ENCODE peak calls at places on chromosomes 16 and 17, in five cellular contexts. V, E, D, I and A are unnamed samples.
A peak's percentile ranks its signal among the peaks of the same experiment; 100 is the strongest.

GRCh38 chr17:42249681-42250446 is 26.3 kb downstream of the STAT5B start:
- DNase-seq in V (no peak), E (no peak), D (no peak), I (no peak), A (no peak)

GRCh38 chr17:17783825-17784598 is 52.8 kb downstream of the SREBF1 start:
- DNase-seq in V (no peak), E (no peak), D (no peak), I (peak; percentile 49), A (peak; percentile 65)

GRCh38 chr17:63950940-63951907 is 19.1 kb upstream of the CD79B start:
- DNase-seq in V (no peak), E (peak; percentile 58), D (no peak), I (no peak), A (no peak)

GRCh38 chr16:22161999-22162657 is at the start of gene SDR42E2:
- DNase-seq in V (no peak), E (no peak), D (no peak), I (no peak), A (no peak)

GRCh38 chr17:74452841-74453661 is 13.4 kb upstream of the CD300A start:
- DNase-seq in V (no peak), E (no peak), D (no peak), I (no peak), A (no peak)

GRCh38 chr17:38453951-38454421 is 25.7 kb downstream of the ARHGAP23 start:
- DNase-seq in V (no peak), E (no peak), D (no peak), I (peak; percentile 58), A (peak; percentile 52)

GRCh38 chr17:50638851-50639767 is 4.4 kb downstream of the ABCC3 start:
- DNase-seq in V (peak; percentile 89), E (peak; percentile 99), D (peak; percentile 77), I (peak; percentile 98), A (peak; percentile 96)

GRCh38 chr17:39755550-39756375 is 18.0 kb downstream of the GRB7 start:
- DNase-seq in V (no peak), E (no peak), D (no peak), I (no peak), A (no peak)

DNA sequence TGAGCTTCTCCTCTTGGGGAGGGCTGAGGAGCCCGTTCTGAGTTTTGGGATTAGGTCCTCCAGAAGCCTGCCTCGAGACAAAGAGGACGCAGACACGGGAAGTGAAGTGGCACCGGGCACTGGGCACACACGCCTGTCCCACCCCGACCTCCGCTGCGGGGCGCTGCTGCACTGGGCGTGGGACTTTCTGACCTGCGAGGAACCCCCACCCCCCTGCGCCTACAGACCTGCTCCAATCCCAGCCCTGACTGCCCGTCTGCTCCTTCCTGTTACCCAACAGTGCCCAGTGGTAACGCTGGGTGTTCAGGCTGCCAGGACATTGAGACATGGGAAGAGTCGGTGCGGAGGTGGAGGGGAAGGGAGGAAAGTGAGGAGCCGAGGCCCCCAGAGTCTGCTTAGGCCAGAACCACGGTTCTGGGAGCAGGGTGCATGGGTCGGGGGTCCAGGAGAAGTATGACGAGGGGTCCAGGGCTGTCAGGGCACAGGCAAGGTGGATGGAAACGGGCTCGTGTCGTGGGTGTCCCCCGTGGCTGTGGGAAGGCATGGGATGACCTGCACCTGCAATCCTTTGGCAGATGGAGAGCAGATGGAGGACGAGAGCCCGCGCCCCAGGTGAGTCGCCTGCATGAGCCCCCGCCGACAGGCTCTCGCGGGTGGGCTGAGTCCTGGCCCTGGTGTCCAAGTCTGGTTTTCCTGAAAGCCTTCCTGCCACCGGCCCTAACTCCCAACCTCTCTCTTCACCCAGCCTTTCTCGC is 112.0 kb upstream of the CREBBP start:
- DNase-seq in V (no peak), E (no peak), D (no peak), I (no peak), A (no peak)
- TF ChIP-seq CTCF in V (no peak), E (no peak), D (no peak), I (no peak), A (peak; percentile 26)

DNA sequence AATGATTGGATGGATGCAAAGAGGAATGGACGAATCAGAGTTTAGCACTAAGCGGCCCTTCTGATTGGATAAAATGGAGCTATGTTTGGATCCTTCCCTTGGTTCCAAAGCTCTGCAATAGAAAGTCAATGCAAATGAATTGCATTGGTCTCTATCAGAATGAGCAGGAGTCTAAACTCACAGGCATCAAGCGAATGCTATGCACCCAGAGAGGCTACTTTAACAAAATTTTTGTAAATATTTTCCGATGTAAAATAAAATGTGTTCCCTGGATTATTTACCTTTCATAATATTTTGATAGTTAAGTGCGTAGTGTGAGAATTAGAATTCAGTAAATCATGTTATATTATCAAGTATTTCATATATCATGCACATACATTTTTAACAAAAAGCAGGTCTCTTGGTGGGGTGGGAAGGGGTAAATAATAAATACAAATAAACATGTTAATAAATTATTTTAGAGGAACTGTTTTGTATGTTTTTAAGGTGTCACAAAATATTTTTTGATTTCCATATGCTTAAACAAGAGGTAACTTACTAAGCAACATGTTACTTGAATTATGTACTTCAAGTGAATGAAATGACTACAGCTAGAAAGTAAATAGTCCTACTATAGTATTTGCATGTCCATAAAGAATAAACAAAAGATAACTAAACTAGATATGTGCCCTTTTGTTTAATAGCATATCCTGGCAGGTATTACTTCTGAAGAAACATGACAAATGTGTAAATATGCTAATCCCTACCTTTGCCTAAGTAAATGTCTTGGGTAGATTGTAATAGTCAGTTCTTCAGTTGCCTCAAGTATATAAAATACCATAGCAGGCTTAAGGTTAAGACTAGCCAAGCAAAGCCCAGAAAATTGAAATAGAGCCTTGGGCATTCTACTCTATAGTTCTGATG is 4.4 kb upstream of the UNK start:
- DNase-seq in V (no peak), E (no peak), D (no peak), I (no peak), A (no peak)
- H3K4me3 ChIP-seq in V (no peak overlapping the region), E (no peak overlapping the region), D (no peak overlapping the region), I (peak overlapping the region; percentile 23), A (peak overlapping the region; percentile 13)

GRCh38 chr17:78237403-78238012 is 6.1 kb downstream of the TMEM235 start:
- DNase-seq in V (no peak), E (no peak), D (no peak), I (no peak), A (no peak)
- TF ChIP-seq CTCF in V (no peak), E (no peak), D (no peak), I (no peak), A (no peak)

DNA sequence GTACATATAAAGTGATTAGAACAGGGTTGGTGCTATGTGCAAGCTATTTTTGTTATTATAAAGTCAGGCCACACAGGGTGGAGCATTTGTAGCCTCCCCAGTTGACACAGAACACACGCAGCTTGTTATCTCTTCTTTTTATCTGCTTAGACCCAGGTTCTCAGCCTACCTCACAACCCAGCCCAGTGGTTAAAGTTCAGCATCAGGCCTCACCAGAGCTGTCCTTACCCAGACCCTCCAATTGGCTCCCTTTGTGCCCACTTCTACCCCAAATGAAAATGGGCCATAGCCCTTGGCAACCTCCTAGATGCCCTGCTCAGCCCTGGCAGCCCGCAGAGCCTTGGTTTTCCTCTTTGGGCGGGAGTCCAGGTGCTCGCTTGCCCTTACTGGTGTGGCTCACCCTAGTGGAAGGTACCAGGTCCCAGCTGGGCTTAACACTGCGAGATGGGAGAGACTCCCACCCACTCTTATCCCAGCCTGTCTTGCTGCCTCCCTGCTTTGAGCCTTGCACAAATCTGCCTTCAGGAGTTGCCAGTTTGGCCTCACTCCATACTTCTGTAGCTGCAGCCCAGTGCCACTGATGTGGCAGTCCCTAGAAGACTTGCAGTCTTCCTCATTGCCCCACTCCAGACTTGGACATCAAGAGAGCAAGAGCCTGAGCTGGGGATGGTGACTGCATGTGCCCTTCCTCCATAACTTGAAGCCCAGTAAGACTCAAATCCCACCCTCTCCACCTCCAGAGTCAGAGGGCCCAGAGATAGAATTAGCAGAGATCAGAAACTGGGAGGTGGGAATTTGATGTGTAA is 1.2 kb upstream of the PIGS start:
- DNase-seq in V (no peak), E (no peak), D (no peak), I (no peak), A (no peak)
- H3K4me3 ChIP-seq in V (no peak overlapping the region), E (no peak overlapping the region), D (peak overlapping the region; percentile 95), I (no peak overlapping the region), A (no peak overlapping the region)

GRCh38 chr17:47850692-47851573 is at the start of gene SP6:
- DNase-seq in V (no peak), E (peak; percentile 80), D (no peak), I (peak; percentile 47), A (peak; percentile 24)
- TF ChIP-seq CTCF in V (peak; percentile 8), E (no peak), D (no peak), I (no peak), A (no peak)

DNA sequence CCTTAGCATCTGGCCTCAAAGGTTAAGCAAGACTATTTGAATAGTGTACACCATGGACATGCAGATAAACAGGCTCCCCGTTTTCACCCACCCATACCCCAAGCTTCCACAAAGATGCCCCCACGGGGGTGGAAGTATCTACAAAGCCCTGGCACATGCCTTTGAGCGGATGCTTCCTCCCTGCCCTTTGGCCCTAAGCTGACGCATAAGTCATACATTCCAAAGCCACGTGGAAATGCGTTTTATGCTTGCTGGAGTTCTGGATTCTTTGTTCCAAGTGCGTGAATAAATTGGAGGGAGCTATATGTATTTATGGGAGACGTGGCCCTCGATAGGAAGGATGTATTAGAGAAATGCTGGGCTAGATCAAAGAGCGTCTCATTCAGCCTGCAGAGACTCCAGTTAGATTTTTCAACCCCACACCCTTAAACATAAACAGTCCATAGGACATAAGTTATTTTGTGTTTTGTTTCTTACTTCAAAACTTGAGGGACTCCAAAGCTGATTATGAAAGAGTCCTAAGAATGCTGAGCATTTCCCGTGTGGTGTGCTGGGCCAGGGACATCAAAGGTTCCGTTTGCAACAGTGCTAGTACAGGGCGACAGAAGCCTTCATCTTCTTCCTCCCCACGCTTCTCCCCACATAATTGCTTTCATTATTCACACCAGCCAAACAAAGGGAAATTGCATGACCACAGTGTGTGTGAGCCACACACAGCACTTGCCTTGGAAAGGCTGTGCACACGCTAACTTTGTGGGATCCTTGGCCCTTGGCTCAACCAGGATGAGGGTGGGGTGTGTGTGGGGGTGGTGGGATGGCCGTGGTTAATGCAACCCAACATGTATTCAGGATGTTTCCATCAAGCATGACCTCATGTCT is 73.6 kb downstream of the WIPI1 start:
- DNase-seq in V (peak; percentile 69), E (peak; percentile 86), D (no peak), I (peak; percentile 93), A (peak; percentile 82)
- H3K4me3 ChIP-seq in V (peak overlapping the region; percentile 37), E (no peak overlapping the region), D (no peak overlapping the region), I (no peak overlapping the region), A (no peak overlapping the region)

GRCh38 chr16:75621170-75621477 is 2.0 kb downstream of the ADAT1 start:
- DNase-seq in V (no peak), E (no peak), D (no peak), I (peak; percentile 63), A (peak; percentile 65)
- TF ChIP-seq CTCF in V (peak; percentile 75), E (peak; percentile 58), D (peak; percentile 6), I (peak; percentile 74), A (peak; percentile 75)